ENCODE peak calls at places on chromosome X, in eight cellular contexts. E is amniotic epithelial cell, S is right lobe of liver, L is activated T-cell treated with anti-CD3 and anti-CD28 coated beads for 48 hours, D is IMR-90, W is posterior vena cava, I is HCEC 1CT, B is left cardiac atrium. J is an unnamed sample.

GRCh38 chrX:22249371-22249770 is 23.3 kb upstream of the CBLL2 start:
- DNase-seq in E (no peak), S (no peak), L (no peak), D (no peak), W (no peak), I (no peak), B (no peak), J (no peak)

GRCh38 chrX:115576676-115577075 is 15.7 kb downstream of the PLS3 start:
- DNase-seq in E (no peak), S (no peak), L (no peak), D (no peak), W (no peak), I (no peak), B (no peak), J (no peak)

GRCh38 chrX:72340572-72340971 is 34.9 kb upstream of the CITED1 start:
- DNase-seq in E (no peak), S (no peak), L (no peak), D (no peak), W (no peak), I (no peak), B (no peak), J (no peak)

GRCh38 chrX:150719641-150720040 is 26.4 kb downstream of the MTMR1 start:
- DNase-seq in E (no peak), S (no peak), L (no peak), D (no peak), W (no peak), I (no peak), B (no peak), J (no peak)

GRCh38 chrX:118062048-118062789 is 54.4 kb downstream of the KLHL13 start:
- DNase-seq in E (no peak), S (no peak), L (no peak), D (no peak), W (no peak), I (no peak), B (no peak), J (no peak)

GRCh38 chrX:150692837-150693781 is at the start of gene MTMR1:
- DNase-seq in E (no peak), S (peak), L (peak), D (no peak), W (no peak), I (peak), B (peak), J (no peak)

GRCh38 chrX:87900320-87900908 is 382.8 kb downstream of the KLHL4 start:
- DNase-seq in E (no peak), S (no peak), L (no peak), D (no peak), W (no peak), I (no peak), B (no peak), J (no peak)

GRCh38 chrX:12058087-12058486 is 80.2 kb upstream of the FRMPD4 start:
- DNase-seq in E (no peak), S (no peak), L (no peak), D (no peak), W (no peak), I (no peak), B (no peak), J (no peak)

J was measured in ureter.